ENCODE peak calls at places on chromosomes 4 and X, in nine cellular contexts. One of them, this sample, is unnamed.
A peak's percentile ranks its signal among the peaks of the same experiment; 100 is the strongest.

GRCh38 chr4:90958256-90958895 is 831.2 kb downstream of the CCSER1 start:
- DNase-seq in caudate nucleus: no peak
- DNase-seq in LoVo: peak; percentile 32
- DNase-seq in astrocyte of the cerebellum: peak; percentile 98
- DNase-seq in omental fat pad: no peak
- DNase-seq in effector CD4-positive, alpha-beta T cell: no peak
- DNase-seq in GM19239: no peak
- DNase-seq in substantia nigra: no peak
- DNase-seq in AG09309: no peak
- DNase-seq in this sample: peak; percentile 37

GRCh38 chrX:67612231-67612630 is 68.4 kb downstream of the AR start:
- DNase-seq in effector CD4-positive, alpha-beta T cell: no peak
- DNase-seq in omental fat pad: no peak
- DNase-seq in GM19239: no peak
- DNase-seq in LoVo: no peak
- DNase-seq in astrocyte of the cerebellum: no peak
- DNase-seq in AG09309: no peak
- DNase-seq in substantia nigra: no peak
- DNase-seq in caudate nucleus: no peak
- DNase-seq in this sample: peak; percentile 11

GRCh38 chrX:39536165-39536564 is 561.6 kb downstream of the BCOR start:
- DNase-seq in effector CD4-positive, alpha-beta T cell: no peak
- DNase-seq in astrocyte of the cerebellum: no peak
- DNase-seq in substantia nigra: no peak
- DNase-seq in LoVo: no peak
- DNase-seq in caudate nucleus: no peak
- DNase-seq in omental fat pad: no peak
- DNase-seq in GM19239: no peak
- DNase-seq in AG09309: no peak
- DNase-seq in this sample: no peak

GRCh38 chr4:184420881-184421416 is 53.4 kb downstream of the IRF2 start:
- DNase-seq in effector CD4-positive, alpha-beta T cell: no peak
- DNase-seq in omental fat pad: no peak
- DNase-seq in caudate nucleus: no peak
- DNase-seq in LoVo: no peak
- DNase-seq in substantia nigra: no peak
- DNase-seq in GM19239: no peak
- DNase-seq in AG09309: no peak
- DNase-seq in astrocyte of the cerebellum: no peak
- DNase-seq in this sample: no peak

GRCh38 chr4:177789610-177790009 is 347.4 kb upstream of the AGA start:
- DNase-seq in AG09309: no peak
- DNase-seq in LoVo: no peak
- DNase-seq in effector CD4-positive, alpha-beta T cell: no peak
- DNase-seq in caudate nucleus: no peak
- DNase-seq in substantia nigra: no peak
- DNase-seq in GM19239: no peak
- DNase-seq in astrocyte of the cerebellum: no peak
- DNase-seq in omental fat pad: no peak
- DNase-seq in this sample: no peak

GRCh38 chr4:81954266-81954665 is 419.5 kb downstream of the HNRNPD start:
- DNase-seq in omental fat pad: no peak
- DNase-seq in substantia nigra: no peak
- DNase-seq in caudate nucleus: no peak
- DNase-seq in AG09309: no peak
- DNase-seq in astrocyte of the cerebellum: no peak
- DNase-seq in GM19239: no peak
- DNase-seq in effector CD4-positive, alpha-beta T cell: no peak
- DNase-seq in LoVo: no peak
- DNase-seq in this sample: no peak

GRCh38 chr4:5782829-5783476 is 72.0 kb downstream of the EVC start:
- DNase-seq in AG09309: no peak
- DNase-seq in omental fat pad: no peak
- DNase-seq in effector CD4-positive, alpha-beta T cell: no peak
- DNase-seq in substantia nigra: no peak
- DNase-seq in astrocyte of the cerebellum: no peak
- DNase-seq in GM19239: no peak
- DNase-seq in LoVo: no peak
- DNase-seq in caudate nucleus: no peak
- DNase-seq in this sample: no peak

GRCh38 chr4:3311489-3312171 is 18.8 kb downstream of the RGS12 start:
- DNase-seq in caudate nucleus: no peak
- DNase-seq in substantia nigra: no peak
- DNase-seq in AG09309: no peak
- DNase-seq in effector CD4-positive, alpha-beta T cell: no peak
- DNase-seq in astrocyte of the cerebellum: no peak
- DNase-seq in LoVo: no peak
- DNase-seq in GM19239: no peak
- DNase-seq in omental fat pad: no peak
- DNase-seq in this sample: peak; percentile 81

GRCh38 chr4:2399631-2400190 is 18.7 kb downstream of the ZFYVE28 start:
- DNase-seq in effector CD4-positive, alpha-beta T cell: no peak
- DNase-seq in astrocyte of the cerebellum: no peak
- DNase-seq in AG09309: no peak
- DNase-seq in caudate nucleus: no peak
- DNase-seq in substantia nigra: no peak
- DNase-seq in GM19239: no peak
- DNase-seq in omental fat pad: no peak
- DNase-seq in LoVo: no peak
- DNase-seq in this sample: no peak

This sample was measured in PC-9.